ENCODE peak calls at places on chromosomes 4 and X, in eight cellular contexts. O is SW 1271; B is HuH-7; S is A673; R is naive thymus-derived CD8-positive, alpha-beta T cell; P is activated naive CD8-positive, alpha-beta T cell treated with anti-CD3 and anti-CD28 coated beads, Interleukin-2, amount 50 U/mL, for 24 hours; D is AG20443; C is choroid plexus epithelial cell. F is an unnamed sample.

GRCh38 chrX:134990475-134991473 is at the start of gene SMIM10:
- DNase-seq in O (no peak), B (peak; percentile 62), S (no peak), R (peak; percentile 10), P (peak; percentile 55), D (peak; percentile 78), C (peak; percentile 88), F (peak; percentile 42)

GRCh38 chr4:163649557-163650091 is 155.1 kb downstream of the TMA16 start:
- DNase-seq in O (no peak), B (no peak), S (no peak), R (no peak), P (no peak), D (no peak), C (no peak), F (no peak)

GRCh38 chrX:1598021-1598875 is 6.8 kb downstream of the AKAP17A start:
- DNase-seq in O (no peak), B (no peak), S (no peak), R (no peak), P (no peak), D (no peak), C (no peak), F (no peak)

GRCh38 chr4:8727546-8728510 is 135.3 kb downstream of the CPZ start:
- DNase-seq in O (no peak), B (no peak), S (no peak), R (no peak), P (no peak), D (no peak), C (no peak), F (no peak)

GRCh38 chr4:181030961-181031360 is 1212.2 kb upstream of the TENM3 start:
- DNase-seq in O (no peak), B (no peak), S (no peak), R (no peak), P (no peak), D (peak; percentile 55), C (peak; percentile 12), F (no peak)

GRCh38 chrX:119552508-119552907 is 12.7 kb downstream of the STEEP1 start:
- DNase-seq in O (no peak), B (no peak), S (no peak), R (no peak), P (no peak), D (no peak), C (peak; percentile 73), F (peak; percentile 23)

GRCh38 chr4:182715548-182715947 is 201.6 kb downstream of the DCTD start:
- DNase-seq in O (no peak), B (no peak), S (no peak), R (no peak), P (no peak), D (no peak), C (no peak), F (no peak)

GRCh38 chrX:153554519-153555167 is 37.2 kb downstream of the ATP2B3 start:
- DNase-seq in O (peak; percentile 34), B (peak; percentile 79), S (peak; percentile 71), R (peak; percentile 64), P (peak; percentile 57), D (peak; percentile 75), C (peak; percentile 62), F (peak; percentile 11)

GRCh38 chr4:54587516-54587915 is 70.2 kb upstream of the KIT start:
- DNase-seq in O (no peak), B (no peak), S (no peak), R (no peak), P (no peak), D (no peak), C (no peak), F (no peak)

GRCh38 chrX:103586314-103586646 is 965 bp downstream of the TCEAL4 start:
- DNase-seq in O (no peak), B (no peak), S (no peak), R (no peak), P (no peak), D (peak; percentile 11), C (peak; percentile 16), F (no peak)

F was measured in GM04504.